ENCODE peak calls at places on chromosomes 12 and 14, in eight cellular contexts. One of them, this sample, is unnamed.

GRCh38 chr12:10242539-10242938 is 29.9 kb downstream of the GABARAPL1 start:
- DNase-seq in stomach: no peak
- DNase-seq in CD4-positive, CD25-positive, alpha-beta regulatory T cell: no peak
- DNase-seq in suprapubic skin: no peak
- DNase-seq in breast epithelium: no peak
- DNase-seq in ovary: no peak
- DNase-seq in coronary artery: no peak
- DNase-seq in CD4-positive, alpha-beta memory T cell: no peak
- DNase-seq in this sample: no peak

GRCh38 chr12:109236257-109236656 is 72.8 kb downstream of the FOXN4 start:
- DNase-seq in ovary: no peak
- DNase-seq in coronary artery: no peak
- DNase-seq in stomach: no peak
- DNase-seq in breast epithelium: no peak
- DNase-seq in CD4-positive, alpha-beta memory T cell: no peak
- DNase-seq in CD4-positive, CD25-positive, alpha-beta regulatory T cell: no peak
- DNase-seq in suprapubic skin: no peak
- DNase-seq in this sample: no peak

GRCh38 chr14:101889366-101889765 is 75.0 kb upstream of the DYNC1H1 start:
- DNase-seq in coronary artery: no peak
- DNase-seq in CD4-positive, alpha-beta memory T cell: no peak
- DNase-seq in stomach: no peak
- DNase-seq in CD4-positive, CD25-positive, alpha-beta regulatory T cell: no peak
- DNase-seq in suprapubic skin: no peak
- DNase-seq in ovary: no peak
- DNase-seq in breast epithelium: no peak
- DNase-seq in this sample: no peak

GRCh38 chr14:105862581-105863239 is 336.3 kb downstream of the TMEM121 start:
- DNase-seq in CD4-positive, CD25-positive, alpha-beta regulatory T cell: no peak
- DNase-seq in CD4-positive, alpha-beta memory T cell: no peak
- DNase-seq in breast epithelium: no peak
- DNase-seq in ovary: no peak
- DNase-seq in suprapubic skin: peak
- DNase-seq in coronary artery: peak
- DNase-seq in stomach: peak
- DNase-seq in this sample: no peak

GRCh38 chr14:100403802-100404201 is 80.7 kb downstream of the SLC25A47 start:
- DNase-seq in breast epithelium: no peak
- DNase-seq in ovary: no peak
- DNase-seq in suprapubic skin: no peak
- DNase-seq in coronary artery: no peak
- DNase-seq in CD4-positive, CD25-positive, alpha-beta regulatory T cell: no peak
- DNase-seq in CD4-positive, alpha-beta memory T cell: no peak
- DNase-seq in stomach: no peak
- DNase-seq in this sample: no peak

GRCh38 chr12:70040141-70040540 is 203.1 kb upstream of the CNOT2 start:
- DNase-seq in coronary artery: no peak
- DNase-seq in CD4-positive, alpha-beta memory T cell: no peak
- DNase-seq in suprapubic skin: no peak
- DNase-seq in breast epithelium: no peak
- DNase-seq in stomach: no peak
- DNase-seq in ovary: no peak
- DNase-seq in CD4-positive, CD25-positive, alpha-beta regulatory T cell: no peak
- DNase-seq in this sample: no peak

GRCh38 chr14:90571149-90571548 is 174.3 kb downstream of the CALM1 start:
- DNase-seq in ovary: no peak
- DNase-seq in breast epithelium: no peak
- DNase-seq in CD4-positive, CD25-positive, alpha-beta regulatory T cell: no peak
- DNase-seq in CD4-positive, alpha-beta memory T cell: no peak
- DNase-seq in suprapubic skin: no peak
- DNase-seq in coronary artery: no peak
- DNase-seq in stomach: no peak
- DNase-seq in this sample: no peak

GRCh38 chr14:52873694-52874093 is 77.2 kb downstream of the FERMT2 start:
- DNase-seq in suprapubic skin: no peak
- DNase-seq in CD4-positive, CD25-positive, alpha-beta regulatory T cell: no peak
- DNase-seq in stomach: no peak
- DNase-seq in ovary: no peak
- DNase-seq in breast epithelium: no peak
- DNase-seq in coronary artery: no peak
- DNase-seq in CD4-positive, alpha-beta memory T cell: no peak
- DNase-seq in this sample: no peak

GRCh38 chr14:92973798-92974372 is 50.9 kb downstream of the CHGA start:
- DNase-seq in breast epithelium: no peak
- DNase-seq in suprapubic skin: no peak
- DNase-seq in ovary: no peak
- DNase-seq in coronary artery: no peak
- DNase-seq in stomach: no peak
- DNase-seq in CD4-positive, alpha-beta memory T cell: no peak
- DNase-seq in CD4-positive, CD25-positive, alpha-beta regulatory T cell: no peak
- DNase-seq in this sample: peak

DNA sequence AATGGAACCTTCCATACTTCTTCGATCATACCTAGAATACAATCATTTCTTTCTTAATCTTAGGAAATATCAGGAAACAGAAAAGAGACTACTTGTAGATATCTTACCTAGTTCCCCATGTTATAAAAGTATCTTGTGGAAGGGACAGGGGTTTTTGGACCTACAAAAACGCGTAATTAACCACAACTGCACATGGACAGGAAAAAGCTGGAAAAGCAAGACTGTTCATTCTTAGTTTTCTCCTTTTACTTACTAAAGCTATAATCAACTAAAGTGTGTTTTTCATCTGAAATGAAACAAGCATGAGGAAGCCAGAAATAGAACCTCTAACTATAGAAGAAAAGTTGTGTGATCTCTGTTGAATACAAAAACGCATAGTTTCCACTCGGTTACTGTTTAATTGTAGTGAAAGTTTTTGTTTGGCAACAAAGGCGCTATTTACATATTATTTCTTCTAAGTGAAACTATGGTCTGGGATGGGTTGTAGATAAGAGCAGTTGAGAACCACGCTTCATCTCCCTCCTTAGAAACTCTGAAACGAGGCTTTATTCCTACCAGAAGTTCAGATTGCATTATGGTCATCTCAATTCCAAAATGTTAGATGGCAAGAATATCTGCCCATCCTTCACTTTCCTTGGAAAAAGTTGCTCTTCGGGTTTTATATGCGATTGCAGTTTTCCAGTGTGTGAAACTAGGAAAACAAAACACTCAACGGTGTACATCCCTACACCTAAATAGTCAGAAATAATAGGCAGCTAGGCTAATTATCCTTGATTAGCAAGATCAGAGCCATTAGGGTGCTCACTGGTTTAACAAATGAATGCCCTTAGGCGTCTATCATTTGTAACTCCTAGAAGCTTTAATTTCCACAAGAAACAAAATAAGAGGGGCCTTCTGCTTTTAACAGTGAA is 1.1 kb downstream of the BCAT1 start:
- DNase-seq in CD4-positive, CD25-positive, alpha-beta regulatory T cell: no peak
- DNase-seq in stomach: no peak
- DNase-seq in breast epithelium: no peak
- DNase-seq in CD4-positive, alpha-beta memory T cell: no peak
- DNase-seq in suprapubic skin: no peak
- DNase-seq in ovary: no peak
- DNase-seq in coronary artery: no peak
- DNase-seq in this sample: no peak
- H3K27ac ChIP-seq in CD4-positive, CD25-positive, alpha-beta regulatory T cell: no peak
- H3K27ac ChIP-seq in stomach: no peak
- H3K27ac ChIP-seq in breast epithelium: no peak
- H3K27ac ChIP-seq in CD4-positive, alpha-beta memory T cell: no peak
- H3K27ac ChIP-seq in suprapubic skin: no peak
- H3K27ac ChIP-seq in ovary: peak
- H3K27ac ChIP-seq in coronary artery: no peak
- H3K27ac ChIP-seq in this sample: no peak

GRCh38 chr12:88472248-88472647 is 108.0 kb downstream of the KITLG start:
- DNase-seq in stomach: no peak
- DNase-seq in coronary artery: no peak
- DNase-seq in breast epithelium: no peak
- DNase-seq in ovary: no peak
- DNase-seq in CD4-positive, CD25-positive, alpha-beta regulatory T cell: no peak
- DNase-seq in CD4-positive, alpha-beta memory T cell: no peak
- DNase-seq in suprapubic skin: no peak
- DNase-seq in this sample: no peak

GRCh38 chr12:88469136-88469535 is 111.1 kb downstream of the KITLG start:
- DNase-seq in coronary artery: no peak
- DNase-seq in CD4-positive, alpha-beta memory T cell: no peak
- DNase-seq in stomach: no peak
- DNase-seq in ovary: no peak
- DNase-seq in CD4-positive, CD25-positive, alpha-beta regulatory T cell: no peak
- DNase-seq in suprapubic skin: no peak
- DNase-seq in breast epithelium: no peak
- DNase-seq in this sample: no peak

GRCh38 chr12:88471641-88472040 is 108.6 kb downstream of the KITLG start:
- DNase-seq in suprapubic skin: no peak
- DNase-seq in coronary artery: no peak
- DNase-seq in breast epithelium: no peak
- DNase-seq in CD4-positive, alpha-beta memory T cell: no peak
- DNase-seq in CD4-positive, CD25-positive, alpha-beta regulatory T cell: no peak
- DNase-seq in ovary: no peak
- DNase-seq in stomach: no peak
- DNase-seq in this sample: no peak

GRCh38 chr12:88468546-88468945 is 111.7 kb downstream of the KITLG start:
- DNase-seq in stomach: no peak
- DNase-seq in CD4-positive, alpha-beta memory T cell: no peak
- DNase-seq in coronary artery: no peak
- DNase-seq in CD4-positive, CD25-positive, alpha-beta regulatory T cell: no peak
- DNase-seq in breast epithelium: no peak
- DNase-seq in suprapubic skin: no peak
- DNase-seq in ovary: no peak
- DNase-seq in this sample: no peak

GRCh38 chr12:88472775-88473174 is 107.5 kb downstream of the KITLG start:
- DNase-seq in ovary: no peak
- DNase-seq in stomach: no peak
- DNase-seq in CD4-positive, alpha-beta memory T cell: no peak
- DNase-seq in suprapubic skin: no peak
- DNase-seq in breast epithelium: no peak
- DNase-seq in coronary artery: no peak
- DNase-seq in CD4-positive, CD25-positive, alpha-beta regulatory T cell: no peak
- DNase-seq in this sample: no peak
- H3K27ac ChIP-seq in ovary: no peak
- H3K27ac ChIP-seq in stomach: no peak
- H3K27ac ChIP-seq in CD4-positive, alpha-beta memory T cell: no peak
- H3K27ac ChIP-seq in suprapubic skin: no peak
- H3K27ac ChIP-seq in breast epithelium: no peak
- H3K27ac ChIP-seq in coronary artery: no peak
- H3K27ac ChIP-seq in CD4-positive, CD25-positive, alpha-beta regulatory T cell: no peak
- H3K27ac ChIP-seq in this sample: no peak

GRCh38 chr14:50397461-50398196 is 948 bp upstream of the CDKL1 start:
- DNase-seq in ovary: peak
- DNase-seq in suprapubic skin: no peak
- DNase-seq in breast epithelium: no peak
- DNase-seq in CD4-positive, alpha-beta memory T cell: no peak
- DNase-seq in coronary artery: no peak
- DNase-seq in CD4-positive, CD25-positive, alpha-beta regulatory T cell: no peak
- DNase-seq in stomach: no peak
- DNase-seq in this sample: peak

GRCh38 chr14:50396636-50397460 is at the start of gene CDKL1:
- DNase-seq in ovary: peak
- DNase-seq in coronary artery: peak
- DNase-seq in suprapubic skin: peak
- DNase-seq in stomach: peak
- DNase-seq in breast epithelium: peak
- DNase-seq in CD4-positive, alpha-beta memory T cell: peak
- DNase-seq in CD4-positive, CD25-positive, alpha-beta regulatory T cell: peak
- DNase-seq in this sample: peak

GRCh38 chr14:50395448-50395847 is 1.2 kb downstream of the CDKL1 start:
- DNase-seq in CD4-positive, CD25-positive, alpha-beta regulatory T cell: no peak
- DNase-seq in coronary artery: no peak
- DNase-seq in breast epithelium: no peak
- DNase-seq in stomach: no peak
- DNase-seq in CD4-positive, alpha-beta memory T cell: no peak
- DNase-seq in ovary: peak
- DNase-seq in suprapubic skin: no peak
- DNase-seq in this sample: peak

GRCh38 chr14:50399251-50400032 is 2.8 kb upstream of the CDKL1 start:
- DNase-seq in ovary: peak
- DNase-seq in coronary artery: no peak
- DNase-seq in breast epithelium: no peak
- DNase-seq in stomach: peak
- DNase-seq in CD4-positive, CD25-positive, alpha-beta regulatory T cell: no peak
- DNase-seq in suprapubic skin: no peak
- DNase-seq in CD4-positive, alpha-beta memory T cell: no peak
- DNase-seq in this sample: no peak

GRCh38 chr14:50394713-50395112 is 2.0 kb downstream of the CDKL1 start:
- DNase-seq in ovary: no peak
- DNase-seq in CD4-positive, alpha-beta memory T cell: no peak
- DNase-seq in suprapubic skin: no peak
- DNase-seq in CD4-positive, CD25-positive, alpha-beta regulatory T cell: no peak
- DNase-seq in stomach: no peak
- DNase-seq in breast epithelium: no peak
- DNase-seq in coronary artery: no peak
- DNase-seq in this sample: no peak
- H3K27ac ChIP-seq in ovary: peak
- H3K27ac ChIP-seq in CD4-positive, alpha-beta memory T cell: no peak
- H3K27ac ChIP-seq in suprapubic skin: no peak
- H3K27ac ChIP-seq in CD4-positive, CD25-positive, alpha-beta regulatory T cell: no peak
- H3K27ac ChIP-seq in stomach: no peak
- H3K27ac ChIP-seq in breast epithelium: no peak
- H3K27ac ChIP-seq in coronary artery: no peak
- H3K27ac ChIP-seq in this sample: no peak

GRCh38 chr14:22152901-22153300 is 436.1 kb downstream of the DAD1 start:
- DNase-seq in coronary artery: no peak
- DNase-seq in suprapubic skin: no peak
- DNase-seq in CD4-positive, CD25-positive, alpha-beta regulatory T cell: no peak
- DNase-seq in stomach: no peak
- DNase-seq in ovary: no peak
- DNase-seq in CD4-positive, alpha-beta memory T cell: no peak
- DNase-seq in breast epithelium: no peak
- DNase-seq in this sample: no peak

GRCh38 chr14:22159049-22159448 is 430.0 kb downstream of the DAD1 start:
- DNase-seq in breast epithelium: no peak
- DNase-seq in CD4-positive, alpha-beta memory T cell: no peak
- DNase-seq in coronary artery: no peak
- DNase-seq in CD4-positive, CD25-positive, alpha-beta regulatory T cell: no peak
- DNase-seq in stomach: no peak
- DNase-seq in suprapubic skin: no peak
- DNase-seq in ovary: no peak
- DNase-seq in this sample: no peak

GRCh38 chr14:22158560-22158959 is 430.5 kb downstream of the DAD1 start:
- DNase-seq in breast epithelium: no peak
- DNase-seq in ovary: no peak
- DNase-seq in suprapubic skin: no peak
- DNase-seq in CD4-positive, alpha-beta memory T cell: no peak
- DNase-seq in stomach: no peak
- DNase-seq in CD4-positive, CD25-positive, alpha-beta regulatory T cell: no peak
- DNase-seq in coronary artery: no peak
- DNase-seq in this sample: no peak

GRCh38 chr14:22152161-22152870 is 436.7 kb downstream of the DAD1 start:
- DNase-seq in stomach: no peak
- DNase-seq in suprapubic skin: no peak
- DNase-seq in CD4-positive, alpha-beta memory T cell: no peak
- DNase-seq in CD4-positive, CD25-positive, alpha-beta regulatory T cell: no peak
- DNase-seq in breast epithelium: no peak
- DNase-seq in coronary artery: no peak
- DNase-seq in ovary: no peak
- DNase-seq in this sample: no peak

DNA sequence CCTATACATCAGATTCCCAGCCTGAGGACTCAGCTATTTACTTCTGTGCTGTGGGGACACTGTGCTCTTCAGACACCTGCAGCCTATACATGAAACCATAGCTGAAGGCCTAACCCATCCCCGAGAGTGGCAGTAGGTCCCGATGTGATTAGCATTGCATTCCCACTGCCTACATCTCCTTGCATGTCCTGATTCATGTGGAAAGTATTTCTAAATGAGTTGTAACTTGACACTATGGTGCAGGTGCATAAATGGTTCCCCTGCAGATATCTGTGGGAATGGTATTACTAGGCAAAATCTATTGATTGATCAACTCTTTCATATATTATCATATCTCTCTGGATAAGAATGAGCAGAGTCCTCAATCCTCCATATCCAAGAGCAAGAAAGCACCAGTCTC is 433.4 kb downstream of the DAD1 start:
- DNase-seq in stomach: no peak
- DNase-seq in breast epithelium: no peak
- DNase-seq in suprapubic skin: no peak
- DNase-seq in CD4-positive, CD25-positive, alpha-beta regulatory T cell: no peak
- DNase-seq in coronary artery: no peak
- DNase-seq in ovary: no peak
- DNase-seq in CD4-positive, alpha-beta memory T cell: no peak
- DNase-seq in this sample: no peak
- H3K27ac ChIP-seq in stomach: no peak
- H3K27ac ChIP-seq in breast epithelium: no peak
- H3K27ac ChIP-seq in suprapubic skin: no peak
- H3K27ac ChIP-seq in CD4-positive, CD25-positive, alpha-beta regulatory T cell: no peak
- H3K27ac ChIP-seq in coronary artery: no peak
- H3K27ac ChIP-seq in ovary: no peak
- H3K27ac ChIP-seq in CD4-positive, alpha-beta memory T cell: no peak
- H3K27ac ChIP-seq in this sample: no peak